ENCODE peak calls at places on chromosome 13, in nine cellular contexts. One of them, this sample, is unnamed.

GRCh38 chr13:29522044-29522685 is 73.3 kb downstream of the SLC7A1 start:
- DNase-seq in GM12865: no peak
- DNase-seq in HFF-Myc: no peak
- DNase-seq in ACHN: no peak
- DNase-seq in Peyer's patch: peak
- DNase-seq in ascending aorta: peak
- DNase-seq in ovary: no peak
- DNase-seq in heart left ventricle: no peak
- DNase-seq in NCI-H187: no peak
- DNase-seq in this sample: no peak

GRCh38 chr13:51246411-51247298 is 24.5 kb downstream of the FAM124A start:
- DNase-seq in GM12865: no peak
- DNase-seq in HFF-Myc: no peak
- DNase-seq in ACHN: no peak
- DNase-seq in Peyer's patch: no peak
- DNase-seq in ascending aorta: no peak
- DNase-seq in ovary: no peak
- DNase-seq in heart left ventricle: peak
- DNase-seq in NCI-H187: peak
- DNase-seq in this sample: no peak

GRCh38 chr13:22061371-22061805 is 390.5 kb downstream of the FGF9 start:
- DNase-seq in GM12865: peak
- DNase-seq in HFF-Myc: no peak
- DNase-seq in ACHN: no peak
- DNase-seq in Peyer's patch: no peak
- DNase-seq in ascending aorta: no peak
- DNase-seq in ovary: no peak
- DNase-seq in heart left ventricle: no peak
- DNase-seq in NCI-H187: no peak
- DNase-seq in this sample: no peak

GRCh38 chr13:98766120-98766519 is 13.6 kb upstream of the SLC15A1 start:
- DNase-seq in GM12865: no peak
- DNase-seq in HFF-Myc: no peak
- DNase-seq in ACHN: no peak
- DNase-seq in Peyer's patch: no peak
- DNase-seq in ascending aorta: no peak
- DNase-seq in ovary: no peak
- DNase-seq in heart left ventricle: no peak
- DNase-seq in NCI-H187: no peak
- DNase-seq in this sample: no peak

GRCh38 chr13:113929628-113930615 is 44.0 kb downstream of the C13orf46 start:
- DNase-seq in GM12865: no peak
- DNase-seq in HFF-Myc: no peak
- DNase-seq in ACHN: no peak
- DNase-seq in Peyer's patch: peak
- DNase-seq in ascending aorta: peak
- DNase-seq in ovary: peak
- DNase-seq in heart left ventricle: no peak
- DNase-seq in NCI-H187: no peak
- DNase-seq in this sample: no peak

GRCh38 chr13:107900775-107901174 is 314.6 kb downstream of the LIG4 start:
- DNase-seq in GM12865: no peak
- DNase-seq in HFF-Myc: no peak
- DNase-seq in ACHN: no peak
- DNase-seq in Peyer's patch: no peak
- DNase-seq in ascending aorta: no peak
- DNase-seq in ovary: no peak
- DNase-seq in heart left ventricle: no peak
- DNase-seq in NCI-H187: no peak
- DNase-seq in this sample: peak

GRCh38 chr13:75766636-75767035 is 130.5 kb downstream of the LMO7 start:
- DNase-seq in GM12865: no peak
- DNase-seq in HFF-Myc: no peak
- DNase-seq in ACHN: no peak
- DNase-seq in Peyer's patch: no peak
- DNase-seq in ascending aorta: no peak
- DNase-seq in ovary: no peak
- DNase-seq in heart left ventricle: no peak
- DNase-seq in NCI-H187: no peak
- DNase-seq in this sample: no peak

GRCh38 chr13:33051632-33052031 is 35.4 kb downstream of the KL start:
- DNase-seq in GM12865: peak
- DNase-seq in HFF-Myc: no peak
- DNase-seq in ACHN: no peak
- DNase-seq in Peyer's patch: no peak
- DNase-seq in ascending aorta: no peak
- DNase-seq in ovary: no peak
- DNase-seq in heart left ventricle: no peak
- DNase-seq in NCI-H187: no peak
- DNase-seq in this sample: no peak

GRCh38 chr13:48072304-48072703 is 22.6 kb downstream of the MED4 start:
- DNase-seq in GM12865: no peak
- DNase-seq in HFF-Myc: no peak
- DNase-seq in ACHN: no peak
- DNase-seq in Peyer's patch: no peak
- DNase-seq in ascending aorta: no peak
- DNase-seq in ovary: no peak
- DNase-seq in heart left ventricle: no peak
- DNase-seq in NCI-H187: no peak
- DNase-seq in this sample: no peak

GRCh38 chr13:70183041-70183440 is 74.8 kb upstream of the KLHL1 start:
- DNase-seq in GM12865: no peak
- DNase-seq in HFF-Myc: no peak
- DNase-seq in ACHN: peak
- DNase-seq in Peyer's patch: no peak
- DNase-seq in ascending aorta: no peak
- DNase-seq in ovary: no peak
- DNase-seq in heart left ventricle: no peak
- DNase-seq in NCI-H187: no peak
- DNase-seq in this sample: no peak

GRCh38 chr13:45711952-45712351 is 9.8 kb downstream of the CBY2 start:
- DNase-seq in GM12865: no peak
- DNase-seq in HFF-Myc: no peak
- DNase-seq in ACHN: no peak
- DNase-seq in Peyer's patch: no peak
- DNase-seq in ascending aorta: no peak
- DNase-seq in ovary: no peak
- DNase-seq in heart left ventricle: no peak
- DNase-seq in NCI-H187: no peak
- DNase-seq in this sample: no peak

GRCh38 chr13:67146523-67147130 is 83.5 kb downstream of the PCDH9 start:
- DNase-seq in GM12865: no peak
- DNase-seq in HFF-Myc: no peak
- DNase-seq in ACHN: no peak
- DNase-seq in Peyer's patch: no peak
- DNase-seq in ascending aorta: no peak
- DNase-seq in ovary: no peak
- DNase-seq in heart left ventricle: no peak
- DNase-seq in NCI-H187: no peak
- DNase-seq in this sample: peak

GRCh38 chr13:28347456-28348371 is 147.2 kb downstream of the FLT1 start:
- DNase-seq in GM12865: no peak
- DNase-seq in HFF-Myc: no peak
- DNase-seq in ACHN: no peak
- DNase-seq in Peyer's patch: no peak
- DNase-seq in ascending aorta: no peak
- DNase-seq in ovary: no peak
- DNase-seq in heart left ventricle: no peak
- DNase-seq in NCI-H187: no peak
- DNase-seq in this sample: no peak

GRCh38 chr13:81171065-81171647 is 830.2 kb upstream of the SPRY2 start:
- DNase-seq in GM12865: peak
- DNase-seq in HFF-Myc: no peak
- DNase-seq in ACHN: peak
- DNase-seq in Peyer's patch: no peak
- DNase-seq in ascending aorta: no peak
- DNase-seq in ovary: no peak
- DNase-seq in heart left ventricle: no peak
- DNase-seq in NCI-H187: no peak
- DNase-seq in this sample: no peak

GRCh38 chr13:110770678-110771077 is 57.2 kb downstream of the ING1 start:
- DNase-seq in GM12865: no peak
- DNase-seq in HFF-Myc: no peak
- DNase-seq in ACHN: no peak
- DNase-seq in Peyer's patch: no peak
- DNase-seq in ascending aorta: no peak
- DNase-seq in ovary: no peak
- DNase-seq in heart left ventricle: no peak
- DNase-seq in NCI-H187: no peak
- DNase-seq in this sample: no peak

GRCh38 chr13:99656092-99656745 is 154.9 kb downstream of the TM9SF2 start:
- DNase-seq in GM12865: peak
- DNase-seq in HFF-Myc: peak
- DNase-seq in ACHN: peak
- DNase-seq in Peyer's patch: peak
- DNase-seq in ascending aorta: peak
- DNase-seq in ovary: peak
- DNase-seq in heart left ventricle: peak
- DNase-seq in NCI-H187: peak
- DNase-seq in this sample: peak

GRCh38 chr13:96821381-96821780 is 172.9 kb downstream of the OXGR1 start:
- DNase-seq in GM12865: no peak
- DNase-seq in HFF-Myc: no peak
- DNase-seq in ACHN: no peak
- DNase-seq in Peyer's patch: no peak
- DNase-seq in ascending aorta: no peak
- DNase-seq in ovary: no peak
- DNase-seq in heart left ventricle: no peak
- DNase-seq in NCI-H187: no peak
- DNase-seq in this sample: no peak

GRCh38 chr13:113224486-113224885 is 15.1 kb downstream of the CUL4A start:
- DNase-seq in GM12865: no peak
- DNase-seq in HFF-Myc: no peak
- DNase-seq in ACHN: no peak
- DNase-seq in Peyer's patch: no peak
- DNase-seq in ascending aorta: peak
- DNase-seq in ovary: no peak
- DNase-seq in heart left ventricle: no peak
- DNase-seq in NCI-H187: no peak
- DNase-seq in this sample: no peak

GRCh38 chr13:41061914-41062837 is 867 bp downstream of the WBP4 start:
- DNase-seq in GM12865: no peak
- DNase-seq in HFF-Myc: no peak
- DNase-seq in ACHN: peak
- DNase-seq in Peyer's patch: no peak
- DNase-seq in ascending aorta: no peak
- DNase-seq in ovary: no peak
- DNase-seq in heart left ventricle: no peak
- DNase-seq in NCI-H187: no peak
- DNase-seq in this sample: no peak

GRCh38 chr13:78852709-78853108 is 193.8 kb upstream of the OBI1 start:
- DNase-seq in GM12865: no peak
- DNase-seq in HFF-Myc: no peak
- DNase-seq in ACHN: no peak
- DNase-seq in Peyer's patch: no peak
- DNase-seq in ascending aorta: no peak
- DNase-seq in ovary: no peak
- DNase-seq in heart left ventricle: no peak
- DNase-seq in NCI-H187: no peak
- DNase-seq in this sample: no peak

This sample was measured in pulmonary artery endothelial cell.